ENCODE peak calls at places on chromosomes 11 and 22, in seven cellular contexts. L, R, K, M, G, I and E are unnamed samples.

GRCh38 chr11:121687961-121688566 is 235.3 kb upstream of the SORL1-AS1 start:
- DNase-seq in L (no peak), R (no peak), K (no peak), M (peak), G (no peak), I (peak), E (no peak)

GRCh38 chr22:43592470-43592869 is 180.7 kb downstream of the MPPED1 start:
- DNase-seq in L (no peak), R (no peak), K (no peak), M (peak), G (no peak), I (no peak), E (peak)

GRCh38 chr11:32090774-32091370 is at the start of gene RCN1:
- DNase-seq in L (peak), R (peak), K (peak), M (peak), G (no peak), I (peak), E (peak)

GRCh38 chr22:39450258-39450955 is 6.4 kb upstream of the MGAT3 start:
- DNase-seq in L (no peak), R (no peak), K (no peak), M (no peak), G (no peak), I (no peak), E (no peak)

GRCh38 chr11:86608251-86608799 is 64.1 kb downstream of the ME3 start:
- DNase-seq in L (peak), R (peak), K (no peak), M (peak), G (peak), I (peak), E (peak)

GRCh38 chr11:69009441-69010211 is 3.4 kb downstream of the MRGPRF start:
- DNase-seq in L (no peak), R (no peak), K (no peak), M (no peak), G (no peak), I (no peak), E (no peak)

GRCh38 chr11:109026891-109027489 is 362.1 kb downstream of the DDX10 start:
- DNase-seq in L (peak), R (no peak), K (no peak), M (no peak), G (no peak), I (peak), E (no peak)

GRCh38 chr11:58567889-58568512 is 7.7 kb downstream of the LPXN start:
- DNase-seq in L (peak), R (peak), K (no peak), M (peak), G (no peak), I (peak), E (peak)

GRCh38 chr22:27876684-27877083 is 42.4 kb downstream of the PITPNB start:
- DNase-seq in L (no peak), R (no peak), K (no peak), M (peak), G (no peak), I (peak), E (no peak)

GRCh38 chr11:21636561-21636960 is 556.3 kb upstream of the ANO5 start:
- DNase-seq in L (no peak), R (no peak), K (no peak), M (no peak), G (no peak), I (no peak), E (no peak)
- TF ChIP-seq CTCF in L (no peak), R (no peak), K (no peak), M (no peak), G (no peak), I (no peak), E (no peak)

DNA sequence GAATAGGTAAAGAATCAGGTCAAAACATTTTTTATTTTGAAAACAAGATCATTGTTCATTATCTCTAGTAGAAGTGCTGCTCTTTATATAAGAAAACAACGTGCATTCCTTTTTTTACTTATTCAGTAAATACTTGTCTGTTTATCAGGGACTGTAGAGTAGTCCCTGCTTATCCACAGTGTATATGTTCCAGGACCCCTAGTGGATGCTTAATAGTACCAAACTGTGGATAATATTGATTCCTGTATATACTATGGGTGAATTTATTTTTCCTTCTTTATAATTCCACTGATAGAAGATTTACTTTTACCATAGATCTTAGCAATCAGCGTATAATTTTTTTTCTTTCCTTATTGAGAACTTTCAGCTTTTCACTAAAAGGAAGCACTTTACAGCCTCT is 32.6 kb downstream of the CEP295 start:
- DNase-seq in L (no peak), R (no peak), K (no peak), M (peak), G (no peak), I (no peak), E (no peak)
- TF ChIP-seq CTCF in L (peak), R (no peak), K (peak), M (no peak), G (peak), I (no peak), E (no peak)

GRCh38 chr11:33698921-33699320 is 1.7 kb downstream of the C11orf91 start:
- DNase-seq in L (no peak), R (no peak), K (no peak), M (no peak), G (no peak), I (peak), E (no peak)

GRCh38 chr11:33699515-33700424 is 856 bp downstream of the C11orf91 start:
- DNase-seq in L (no peak), R (no peak), K (no peak), M (no peak), G (no peak), I (peak), E (no peak)

GRCh38 chr11:33701302-33701701 is 676 bp upstream of the C11orf91 start:
- DNase-seq in L (peak), R (no peak), K (no peak), M (peak), G (no peak), I (peak), E (no peak)

GRCh38 chr11:33701831-33702230 is 1.2 kb upstream of the C11orf91 start:
- DNase-seq in L (peak), R (no peak), K (no peak), M (peak), G (no peak), I (peak), E (no peak)

GRCh38 chr11:33700425-33701271 is at the start of gene C11orf91:
- DNase-seq in L (peak), R (peak), K (peak), M (peak), G (no peak), I (peak), E (peak)
- TF ChIP-seq CTCF in L (no peak), R (no peak), K (no peak), M (no peak), G (no peak), I (no peak), E (no peak)

GRCh38 chr22:20258584-20259335 is 9.4 kb downstream of the RTN4R start:
- DNase-seq in L (no peak), R (peak), K (no peak), M (no peak), G (no peak), I (no peak), E (peak)
- TF ChIP-seq CTCF in L (peak), R (peak), K (peak), M (peak), G (peak), I (peak), E (peak)

GRCh38 chr11:81422402-81422801 is 1311.3 kb downstream of the FAM181B start:
- DNase-seq in L (no peak), R (no peak), K (no peak), M (no peak), G (no peak), I (no peak), E (no peak)

DNA sequence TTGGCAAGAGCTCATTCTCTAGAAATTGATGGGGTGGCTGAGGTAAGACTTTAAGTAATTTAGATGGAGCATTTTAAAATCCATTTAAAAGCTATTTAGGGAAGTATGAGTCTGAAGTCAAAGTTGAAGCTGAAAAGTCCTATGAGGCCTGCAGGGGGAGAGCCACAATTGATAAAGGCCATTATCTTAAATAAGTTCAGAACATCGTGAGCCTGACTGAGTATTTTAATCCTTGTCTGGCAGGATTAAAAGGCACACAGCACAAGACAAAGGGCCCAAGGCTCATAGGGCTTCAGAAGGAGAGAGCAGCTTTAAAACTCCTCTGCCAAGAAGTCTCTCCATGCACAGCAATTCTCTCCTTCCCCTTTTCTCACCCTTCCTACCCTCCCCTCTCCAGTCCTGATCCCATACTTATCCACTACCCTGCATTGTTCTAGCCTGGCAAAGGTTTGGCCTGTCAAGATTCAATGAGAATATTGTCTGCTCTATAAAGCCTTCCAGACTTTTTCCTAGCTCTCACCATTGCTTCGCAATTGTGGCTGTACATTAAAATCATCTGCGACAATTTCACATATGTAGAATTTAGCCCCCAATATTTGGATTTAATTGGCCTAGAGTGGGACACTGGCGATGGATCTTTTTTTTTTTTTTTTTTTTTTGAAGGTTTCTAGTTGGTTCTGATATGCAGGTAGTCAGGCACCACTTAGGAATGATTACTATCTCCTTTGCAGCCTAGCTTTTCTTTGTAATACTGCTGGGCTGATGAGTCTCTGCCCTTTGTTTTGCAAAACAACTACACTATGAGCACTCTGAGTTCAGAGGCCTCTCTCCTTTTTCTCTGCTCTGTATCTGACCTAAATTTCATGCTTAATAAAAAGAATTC is 1312.8 kb downstream of the FAM181B start:
- DNase-seq in L (no peak), R (no peak), K (no peak), M (no peak), G (no peak), I (no peak), E (no peak)
- TF ChIP-seq CTCF in L (no peak), R (no peak), K (peak), M (no peak), G (no peak), I (no peak), E (no peak)

GRCh38 chr11:850777-851762 is 8.4 kb downstream of the TSPAN4 start:
- DNase-seq in L (no peak), R (no peak), K (no peak), M (no peak), G (no peak), I (no peak), E (no peak)
- TF ChIP-seq CTCF in L (peak), R (peak), K (peak), M (peak), G (peak), I (no peak), E (no peak)